ENCODE peak calls at places on chromosomes 16 and 17, in eight cellular contexts. U is NCI-H524; V is NCI-H1417; J is mucosa of gallbladder; T is activated CD8-positive, alpha-beta memory T cell treated with anti-CD3 and anti-CD28 coated beads for 24 hours; F is mesenteric fat pad; S is stimulated activated naive CD8-positive, alpha-beta T cell treated with anti-CD3 and anti-CD28 coated beads, Interleukin-15, Interleukin-2, amounts not matched to agents 100 U/mL and 50 U/mL, for 24 hours; K is neural progenitor cell. W is an unnamed sample.

GRCh38 chr17:65074778-65075250 is 18.3 kb upstream of the GNA13 start:
- DNase-seq in K (no peak), S (no peak), U (no peak), F (peak), T (no peak), V (no peak), J (peak), W (peak)

GRCh38 chr16:56923481-56923880 is 8.5 kb upstream of the HERPUD1 start:
- DNase-seq in K (no peak), J (no peak), S (no peak), V (no peak), U (no peak), F (no peak), T (no peak), W (no peak)

GRCh38 chr16:78655481-78656114 is 556.1 kb downstream of the WWOX start:
- DNase-seq in J (no peak), F (no peak), V (peak), S (no peak), U (no peak), T (no peak), K (no peak), W (no peak)

GRCh38 chr17:82981141-82981540 is 98.3 kb upstream of the METRNL start:
- DNase-seq in S (no peak), J (no peak), K (no peak), V (no peak), U (no peak), F (peak), T (no peak), W (no peak)

GRCh38 chr17:61489719-61490490 is 37.7 kb downstream of the TBX4 start:
- DNase-seq in J (no peak), F (peak), U (no peak), S (no peak), V (no peak), K (no peak), T (no peak), W (no peak)

GRCh38 chr16:19210175-19210924 is 42.3 kb downstream of the SYT17 start:
- DNase-seq in F (no peak), J (no peak), U (no peak), V (peak), K (no peak), S (no peak), T (no peak), W (no peak)

GRCh38 chr16:51084074-51084928 is 66.8 kb downstream of the SALL1 start:
- DNase-seq in U (no peak), K (no peak), V (no peak), T (no peak), J (no peak), F (no peak), S (no peak), W (no peak)

GRCh38 chr17:51778842-51779241 is 379.7 kb downstream of the CA10 start:
- DNase-seq in S (no peak), U (no peak), K (no peak), V (no peak), T (no peak), F (no peak), J (no peak), W (no peak)

GRCh38 chr16:22124583-22125284 is 32.4 kb downstream of the VWA3A start:
- DNase-seq in U (no peak), T (no peak), F (no peak), S (no peak), V (no peak), J (no peak), K (no peak), W (no peak)

GRCh38 chr17:72915631-72916081 is 176.8 kb downstream of the SLC39A11 start:
- DNase-seq in K (no peak), T (no peak), S (no peak), F (no peak), U (peak), V (no peak), J (no peak), W (peak)

GRCh38 chr17:63665527-63666214 is 34.3 kb downstream of the LIMD2 start:
- DNase-seq in K (no peak), J (no peak), T (no peak), F (no peak), V (no peak), S (no peak), U (no peak), W (no peak)

GRCh38 chr16:48607056-48607825 is 2.7 kb downstream of the N4BP1 start:
- DNase-seq in T (no peak), S (no peak), J (peak), F (no peak), U (no peak), V (no peak), K (peak), W (no peak)

GRCh38 chr16:67841198-67841815 is 813 bp upstream of the THAP11 start:
- DNase-seq in J (no peak), T (no peak), F (no peak), S (no peak), V (no peak), U (no peak), K (no peak), W (no peak)

W was measured in cerebellum.